ENCODE peak calls at places on chromosomes 7 and 10, in four cellular contexts. One of them, this sample, is unnamed.

GRCh38 chr10:79061441-79062315 is 7.1 kb upstream of the ZMIZ1 start:
- DNase-seq in HepG2: no peak
- DNase-seq in HCT116: no peak
- DNase-seq in HEK293T: no peak
- DNase-seq in this sample: no peak

GRCh38 chr10:3886666-3887251 is 101.8 kb upstream of the KLF6 start:
- DNase-seq in HepG2: peak
- DNase-seq in HEK293T: no peak
- DNase-seq in HCT116: no peak
- DNase-seq in this sample: no peak

GRCh38 chr7:128417071-128417470 is 7.3 kb upstream of the IMPDH1 start:
- DNase-seq in HEK293T: no peak
- DNase-seq in HCT116: no peak
- DNase-seq in HepG2: no peak
- DNase-seq in this sample: no peak

GRCh38 chr10:48634198-48634983 is 29.5 kb upstream of the ARHGAP22 start:
- DNase-seq in HEK293T: no peak
- DNase-seq in HCT116: no peak
- DNase-seq in HepG2: no peak
- DNase-seq in this sample: peak

GRCh38 chr7:35519971-35520809 is 174.7 kb downstream of the HERPUD2 start:
- DNase-seq in HEK293T: peak
- DNase-seq in HepG2: peak
- DNase-seq in HCT116: peak
- DNase-seq in this sample: peak

GRCh38 chr7:1889091-1889490 is 219.0 kb downstream of the ELFN1 start:
- DNase-seq in HCT116: no peak
- DNase-seq in HepG2: no peak
- DNase-seq in HEK293T: no peak
- DNase-seq in this sample: no peak

GRCh38 chr10:5810235-5810634 is 3.0 kb downstream of the GDI2 start:
- DNase-seq in HEK293T: no peak
- DNase-seq in HCT116: no peak
- DNase-seq in HepG2: no peak
- DNase-seq in this sample: no peak

GRCh38 chr10:43667317-43667731 is 18.6 kb upstream of the ZNF32 start:
- DNase-seq in HEK293T: no peak
- DNase-seq in HepG2: no peak
- DNase-seq in HCT116: no peak
- DNase-seq in this sample: no peak

GRCh38 chr10:16777473-16778370 is 39.5 kb downstream of the RSU1 start:
- DNase-seq in HCT116: peak
- DNase-seq in HepG2: peak
- DNase-seq in HEK293T: peak
- DNase-seq in this sample: no peak

GRCh38 chr7:157250605-157251228 is 86.1 kb upstream of the DNAJB6 start:
- DNase-seq in HepG2: peak
- DNase-seq in HCT116: peak
- DNase-seq in HEK293T: peak
- DNase-seq in this sample: no peak

GRCh38 chr7:96285579-96285978 is 36.3 kb downstream of the SLC25A13 start:
- DNase-seq in HepG2: no peak
- DNase-seq in HCT116: no peak
- DNase-seq in HEK293T: no peak
- DNase-seq in this sample: no peak

GRCh38 chr10:121734517-121735137 is 136.4 kb upstream of the FGFR2 start:
- DNase-seq in HEK293T: peak
- DNase-seq in HCT116: peak
- DNase-seq in HepG2: peak
- DNase-seq in this sample: no peak

GRCh38 chr7:105934577-105935185 is 28.4 kb upstream of the CDHR3 start:
- DNase-seq in HepG2: peak
- DNase-seq in HCT116: peak
- DNase-seq in HEK293T: peak
- DNase-seq in this sample: no peak

GRCh38 chr7:116167177-116167576 is 43.2 kb upstream of the TES start:
- DNase-seq in HepG2: no peak
- DNase-seq in HEK293T: peak
- DNase-seq in HCT116: no peak
- DNase-seq in this sample: no peak

GRCh38 chr10:986137-986825 is 2.0 kb upstream of the GTPBP4 start:
- DNase-seq in HCT116: no peak
- DNase-seq in HEK293T: no peak
- DNase-seq in HepG2: no peak
- DNase-seq in this sample: no peak

GRCh38 chr10:79098596-79099015 is 29.8 kb downstream of the ZMIZ1 start:
- DNase-seq in HepG2: no peak
- DNase-seq in HEK293T: no peak
- DNase-seq in HCT116: no peak
- DNase-seq in this sample: peak

GRCh38 chr7:123131556-123132345 is 68.0 kb downstream of the SLC13A1 start:
- DNase-seq in HCT116: no peak
- DNase-seq in HepG2: no peak
- DNase-seq in HEK293T: no peak
- DNase-seq in this sample: no peak

GRCh38 chr7:134101716-134102115 is 25.4 kb upstream of the LRGUK start:
- DNase-seq in HCT116: no peak
- DNase-seq in HEK293T: no peak
- DNase-seq in HepG2: no peak
- DNase-seq in this sample: no peak

GRCh38 chr10:62541811-62542210 is 167.6 kb downstream of the ZNF365 start:
- DNase-seq in HCT116: no peak
- DNase-seq in HEK293T: no peak
- DNase-seq in HepG2: no peak
- DNase-seq in this sample: no peak

GRCh38 chr7:145557805-145558204 is 558.8 kb upstream of the CNTNAP2 start:
- DNase-seq in HepG2: no peak
- DNase-seq in HCT116: no peak
- DNase-seq in HEK293T: no peak
- DNase-seq in this sample: no peak

GRCh38 chr10:34635111-34635510 is 180.0 kb downstream of the PARD3 start:
- DNase-seq in HEK293T: no peak
- DNase-seq in HepG2: no peak
- DNase-seq in HCT116: no peak
- DNase-seq in this sample: no peak

GRCh38 chr7:158458096-158458495 is 129.5 kb downstream of the PTPRN2 start:
- DNase-seq in HCT116: no peak
- DNase-seq in HepG2: no peak
- DNase-seq in HEK293T: no peak
- DNase-seq in this sample: no peak

GRCh38 chr10:86333813-86334514 is 32.6 kb downstream of the GRID1 start:
- DNase-seq in HEK293T: no peak
- DNase-seq in HepG2: no peak
- DNase-seq in HCT116: no peak
- DNase-seq in this sample: no peak

GRCh38 chr7:125355899-125356298 is 426.3 kb upstream of the POT1 start:
- DNase-seq in HCT116: no peak
- DNase-seq in HepG2: no peak
- DNase-seq in HEK293T: no peak
- DNase-seq in this sample: peak

GRCh38 chr7:80145780-80146422 is 11.3 kb downstream of the GNAI1 start:
- DNase-seq in HCT116: no peak
- DNase-seq in HEK293T: no peak
- DNase-seq in HepG2: no peak
- DNase-seq in this sample: no peak
- TF ChIP-seq SP1 in HCT116: no peak
- TF ChIP-seq SP1 in HEK293T: no peak
- TF ChIP-seq SP1 in HepG2: no peak
- TF ChIP-seq SP1 in this sample: no peak

GRCh38 chr7:55415173-55415778 is 50.1 kb downstream of the LANCL2 start:
- DNase-seq in HEK293T: peak
- DNase-seq in HepG2: peak
- DNase-seq in HCT116: peak
- DNase-seq in this sample: peak
- TF ChIP-seq SP1 in HEK293T: no peak
- TF ChIP-seq SP1 in HepG2: no peak
- TF ChIP-seq SP1 in HCT116: no peak
- TF ChIP-seq SP1 in this sample: no peak

GRCh38 chr7:107689553-107689952 is 28.9 kb downstream of the SLC26A4 start:
- DNase-seq in HepG2: no peak
- DNase-seq in HEK293T: no peak
- DNase-seq in HCT116: no peak
- DNase-seq in this sample: no peak

GRCh38 chr7:107687656-107688055 is 27.0 kb downstream of the SLC26A4 start:
- DNase-seq in HEK293T: no peak
- DNase-seq in HCT116: peak
- DNase-seq in HepG2: no peak
- DNase-seq in this sample: no peak

GRCh38 chr7:107684947-107685463 is 24.4 kb downstream of the SLC26A4 start:
- DNase-seq in HCT116: no peak
- DNase-seq in HepG2: no peak
- DNase-seq in HEK293T: no peak
- DNase-seq in this sample: no peak

GRCh38 chr7:107684287-107684686 is 23.7 kb downstream of the SLC26A4 start:
- DNase-seq in HepG2: no peak
- DNase-seq in HCT116: no peak
- DNase-seq in HEK293T: no peak
- DNase-seq in this sample: no peak

DNA sequence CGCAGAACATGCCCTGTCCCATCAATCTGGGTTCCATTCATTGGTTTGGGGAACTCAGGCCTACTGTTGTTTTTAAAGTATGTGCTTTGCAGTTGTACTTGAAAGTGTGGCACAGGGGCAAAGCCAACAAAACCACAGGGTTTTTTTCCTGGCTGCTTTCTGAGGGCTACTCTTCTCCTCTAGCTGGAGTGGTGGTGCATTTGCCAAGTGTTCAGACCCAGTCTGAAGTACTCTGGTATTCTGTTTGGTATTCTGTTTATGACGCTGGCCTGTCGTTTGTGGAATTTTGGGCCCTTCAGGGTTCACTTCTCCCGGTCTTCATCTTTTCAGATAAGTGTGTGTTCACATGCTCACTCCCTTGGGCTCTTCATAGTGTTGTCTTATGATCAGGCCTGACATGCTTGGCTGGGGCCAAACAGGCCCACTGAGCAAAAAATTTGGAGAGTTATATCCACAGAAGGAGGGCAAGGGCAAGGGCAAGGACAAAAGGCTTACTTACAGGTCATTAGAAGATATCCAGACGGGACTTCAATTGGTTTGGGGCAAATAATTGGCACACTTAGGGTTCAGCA is 26.3 kb downstream of the SLC26A4 start:
- DNase-seq in HCT116: no peak
- DNase-seq in HEK293T: no peak
- DNase-seq in HepG2: no peak
- DNase-seq in this sample: no peak
- TF ChIP-seq SP1 in HCT116: no peak
- TF ChIP-seq SP1 in HEK293T: no peak
- TF ChIP-seq SP1 in HepG2: no peak
- TF ChIP-seq SP1 in this sample: no peak

DNA sequence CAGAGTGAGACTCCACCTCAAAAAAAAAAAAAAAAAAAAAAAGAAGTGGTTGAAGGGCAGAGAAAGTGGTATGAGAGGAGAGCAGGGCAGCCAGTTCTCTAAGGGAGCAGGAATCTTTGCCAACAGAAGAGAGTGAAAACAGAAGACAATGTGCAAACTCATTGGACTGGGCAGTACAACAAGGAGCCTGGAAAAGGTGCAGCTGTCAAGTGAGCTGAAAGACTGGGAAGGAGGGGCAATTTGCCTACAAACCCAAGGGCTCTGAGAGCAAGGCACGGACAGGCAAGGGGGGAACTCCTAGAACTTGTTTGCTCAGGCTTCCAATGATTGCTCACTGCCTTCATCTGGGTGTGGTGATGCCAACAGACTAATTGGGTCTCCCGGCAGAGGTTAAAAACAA is 9.5 kb downstream of the ACTR1A start:
- DNase-seq in HepG2: no peak
- DNase-seq in HCT116: no peak
- DNase-seq in HEK293T: no peak
- DNase-seq in this sample: no peak
- TF ChIP-seq SP1 in HepG2: no peak
- TF ChIP-seq SP1 in HCT116: no peak
- TF ChIP-seq SP1 in HEK293T: no peak
- TF ChIP-seq SP1 in this sample: no peak

GRCh38 chr10:93753621-93754250 is 4.0 kb upstream of the LGI1 start:
- DNase-seq in HCT116: no peak
- DNase-seq in HEK293T: no peak
- DNase-seq in HepG2: no peak
- DNase-seq in this sample: no peak

GRCh38 chr10:93752761-93753160 is 5.0 kb upstream of the LGI1 start:
- DNase-seq in HEK293T: no peak
- DNase-seq in HepG2: no peak
- DNase-seq in HCT116: peak
- DNase-seq in this sample: no peak

GRCh38 chr10:93751074-93751572 is 6.6 kb upstream of the LGI1 start:
- DNase-seq in HCT116: no peak
- DNase-seq in HEK293T: no peak
- DNase-seq in HepG2: no peak
- DNase-seq in this sample: no peak

GRCh38 chr10:93749218-93749799 is 8.4 kb upstream of the LGI1 start:
- DNase-seq in HCT116: no peak
- DNase-seq in HEK293T: peak
- DNase-seq in HepG2: no peak
- DNase-seq in this sample: no peak

DNA sequence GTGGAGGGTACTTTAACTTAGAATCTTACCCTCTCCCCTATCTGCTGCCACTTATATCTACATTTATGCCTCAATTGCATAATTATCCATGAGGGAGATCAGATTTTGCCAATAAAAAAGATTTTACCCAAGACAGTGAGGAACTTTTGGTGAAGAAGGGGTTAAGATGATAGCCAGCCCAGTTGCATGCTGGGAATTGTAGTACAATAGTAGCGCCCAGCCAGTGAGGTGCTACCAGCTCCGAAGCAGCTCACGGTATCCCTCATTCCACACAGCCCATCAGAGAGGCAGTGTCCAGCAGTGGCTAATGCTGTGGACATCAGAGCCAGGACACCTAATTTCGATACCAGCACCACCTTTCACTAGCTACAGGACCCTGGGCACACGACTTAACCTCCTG is 5.9 kb upstream of the LGI1 start:
- DNase-seq in HEK293T: peak
- DNase-seq in HCT116: peak
- DNase-seq in HepG2: no peak
- DNase-seq in this sample: no peak
- TF ChIP-seq SP1 in HEK293T: no peak
- TF ChIP-seq SP1 in HCT116: peak
- TF ChIP-seq SP1 in HepG2: no peak
- TF ChIP-seq SP1 in this sample: no peak

GRCh38 chr10:71334228-71334791 is 15.3 kb downstream of the SLC29A3 start:
- DNase-seq in HCT116: no peak
- DNase-seq in HepG2: peak
- DNase-seq in HEK293T: no peak
- DNase-seq in this sample: no peak
- TF ChIP-seq SP1 in HCT116: no peak
- TF ChIP-seq SP1 in HepG2: no peak
- TF ChIP-seq SP1 in HEK293T: no peak
- TF ChIP-seq SP1 in this sample: no peak

This sample was measured in GM12878.